ENCODE peak calls at places on chromosomes 12 and 14, in nine cellular contexts. L is ELR; C is T follicular helper cell; Z is KBM-7; I is omental fat pad; T is substantia nigra; X is NCI-H748 treated with DMSO at 0.1 percent for 48 hours; U is mesenteric fat pad; F is stimulated activated CD4-positive, alpha-beta T cell treated with anti-CD3 and anti-CD28 coated beads, Interleukin-4, amount 100 ng/mL, for 48 hours. W is an unnamed sample.

GRCh38 chr12:51922762-51923505 is 15.6 kb downstream of the ACVRL1 start:
- DNase-seq in L (peak), C (no peak), Z (no peak), I (no peak), T (no peak), X (no peak), U (peak), F (no peak), W (peak)

GRCh38 chr12:108627134-108627920 is 6.4 kb downstream of the SELPLG start:
- DNase-seq in L (no peak), C (no peak), Z (no peak), I (no peak), T (no peak), X (no peak), U (no peak), F (no peak), W (no peak)

GRCh38 chr12:48527891-48528670 is 2.6 kb downstream of the OR8S1 start:
- DNase-seq in L (no peak), C (no peak), Z (no peak), I (no peak), T (no peak), X (no peak), U (no peak), F (no peak), W (no peak)

GRCh38 chr12:93624595-93625294 is 52.3 kb downstream of the SOCS2 start:
- DNase-seq in L (peak), C (no peak), Z (no peak), I (no peak), T (no peak), X (no peak), U (no peak), F (no peak), W (peak)

GRCh38 chr14:52792097-52792415 is 649 bp upstream of the GNPNAT1 start:
- DNase-seq in L (no peak), C (no peak), Z (no peak), I (no peak), T (no peak), X (no peak), U (no peak), F (no peak), W (no peak)

GRCh38 chr14:64566651-64567122 is 16.9 kb downstream of the PPP1R36 start:
- DNase-seq in L (no peak), C (no peak), Z (no peak), I (no peak), T (no peak), X (no peak), U (no peak), F (no peak), W (peak)

GRCh38 chr14:72850360-72850759 is 43.5 kb downstream of the DPF3 start:
- DNase-seq in L (no peak), C (no peak), Z (no peak), I (no peak), T (no peak), X (no peak), U (no peak), F (no peak), W (peak)

GRCh38 chr14:47438650-47439140 is 236.7 kb downstream of the MDGA2 start:
- DNase-seq in L (no peak), C (no peak), Z (no peak), I (no peak), T (no peak), X (no peak), U (no peak), F (no peak), W (no peak)

GRCh38 chr14:105864116-105864515 is 337.7 kb downstream of the TMEM121 start:
- DNase-seq in L (no peak), C (no peak), Z (no peak), I (no peak), T (no peak), X (no peak), U (no peak), F (no peak), W (no peak)

GRCh38 chr12:88272456-88272855 is 130.3 kb downstream of the TMTC3 start:
- DNase-seq in L (no peak), C (no peak), Z (no peak), I (no peak), T (no peak), X (no peak), U (no peak), F (no peak), W (no peak)

GRCh38 chr14:70189678-70190077 is 927 bp upstream of the SLC8A3 start:
- DNase-seq in L (no peak), C (no peak), Z (no peak), I (no peak), T (no peak), X (no peak), U (no peak), F (no peak), W (no peak)